ENCODE peak calls at places on chromosome 21, in ten cellular contexts. N, X, E, J, A, O, F, L, M and D are unnamed samples.

GRCh38 chr21:38951095-38951745 is 145.5 kb downstream of the ETS2 start:
- DNase-seq in N (no peak), X (no peak), E (no peak), J (no peak), A (no peak), O (no peak), F (no peak), L (peak), M (no peak), D (no peak)

GRCh38 chr21:44487831-44488230 is 32.5 kb downstream of the LRRC3 start:
- DNase-seq in N (peak), X (peak), E (no peak), J (no peak), A (no peak), O (peak), F (no peak), L (peak), M (no peak), D (peak)

GRCh38 chr21:45886610-45887026 is 95.0 kb upstream of the COL6A1 start:
- DNase-seq in N (no peak), X (no peak), E (no peak), J (no peak), A (no peak), O (no peak), F (no peak), L (no peak), M (no peak), D (no peak)

GRCh38 chr21:38202811-38203210 is 54.0 kb upstream of the KCNJ15 start:
- DNase-seq in N (no peak), X (no peak), E (no peak), J (no peak), A (no peak), O (no peak), F (no peak), L (no peak), M (no peak), D (no peak)

GRCh38 chr21:44737706-44738354 is 26.5 kb upstream of the TSPEAR start:
- DNase-seq in N (peak), X (peak), E (no peak), J (no peak), A (no peak), O (no peak), F (no peak), L (no peak), M (no peak), D (peak)

GRCh38 chr21:46375560-46376230 is 51.7 kb downstream of the PCNT start:
- DNase-seq in N (no peak), X (no peak), E (no peak), J (no peak), A (no peak), O (no peak), F (no peak), L (no peak), M (no peak), D (no peak)

GRCh38 chr21:41153443-41153842 is 14.5 kb upstream of the BACE2 start:
- DNase-seq in N (no peak), X (no peak), E (no peak), J (no peak), A (no peak), O (no peak), F (no peak), L (no peak), M (no peak), D (no peak)

GRCh38 chr21:46662367-46662654 is 26.8 kb downstream of the PRMT2 start:
- DNase-seq in N (no peak), X (no peak), E (no peak), J (no peak), A (no peak), O (no peak), F (no peak), L (no peak), M (no peak), D (no peak)

GRCh38 chr21:39188521-39189139 is 5.4 kb upstream of the PSMG1 start:
- DNase-seq in N (no peak), X (no peak), E (no peak), J (no peak), A (no peak), O (no peak), F (no peak), L (no peak), M (no peak), D (no peak)

GRCh38 chr21:44900559-44901251 is 20.0 kb downstream of the ITGB2 start:
- DNase-seq in N (no peak), X (no peak), E (no peak), J (no peak), A (no peak), O (no peak), F (no peak), L (no peak), M (no peak), D (no peak)

GRCh38 chr21:45818904-45819285 is 162.7 kb upstream of the COL6A1 start:
- DNase-seq in N (peak), X (peak), E (peak), J (no peak), A (peak), O (peak), F (no peak), L (peak), M (no peak), D (peak)

GRCh38 chr21:33238565-33239255 is 9.0 kb downstream of the IFNAR2 start:
- DNase-seq in N (no peak), X (no peak), E (no peak), J (no peak), A (no peak), O (no peak), F (no peak), L (no peak), M (no peak), D (no peak)

GRCh38 chr21:23016617-23017016 is 2018.4 kb downstream of the NCAM2 start:
- DNase-seq in N (no peak), X (no peak), E (no peak), J (no peak), A (no peak), O (peak), F (no peak), L (peak), M (no peak), D (no peak)

GRCh38 chr21:46599251-46599572 is 5.7 kb downstream of the S100B start:
- DNase-seq in N (peak), X (peak), E (peak), J (no peak), A (no peak), O (no peak), F (peak), L (peak), M (no peak), D (peak)

GRCh38 chr21:36504067-36505058 is 24.4 kb upstream of the CLDN14 start:
- DNase-seq in N (peak), X (peak), E (no peak), J (no peak), A (no peak), O (peak), F (peak), L (peak), M (no peak), D (peak)

GRCh38 chr21:39564200-39564599 is 48.5 kb upstream of the B3GALT5 start:
- DNase-seq in N (no peak), X (no peak), E (no peak), J (no peak), A (no peak), O (no peak), F (no peak), L (no peak), M (no peak), D (no peak)

GRCh38 chr21:44372616-44373015 is 19.2 kb downstream of the TRPM2 start:
- DNase-seq in N (no peak), X (no peak), E (no peak), J (peak), A (no peak), O (no peak), F (no peak), L (no peak), M (no peak), D (no peak)

GRCh38 chr21:17612565-17613241 is at the start of gene BTG3:
- DNase-seq in N (peak), X (peak), E (peak), J (peak), A (peak), O (peak), F (peak), L (peak), M (no peak), D (peak)

GRCh38 chr21:31650930-31651329 is 8.6 kb upstream of the SOD1 start:
- DNase-seq in N (no peak), X (no peak), E (no peak), J (no peak), A (no peak), O (no peak), F (no peak), L (no peak), M (no peak), D (no peak)

DNA sequence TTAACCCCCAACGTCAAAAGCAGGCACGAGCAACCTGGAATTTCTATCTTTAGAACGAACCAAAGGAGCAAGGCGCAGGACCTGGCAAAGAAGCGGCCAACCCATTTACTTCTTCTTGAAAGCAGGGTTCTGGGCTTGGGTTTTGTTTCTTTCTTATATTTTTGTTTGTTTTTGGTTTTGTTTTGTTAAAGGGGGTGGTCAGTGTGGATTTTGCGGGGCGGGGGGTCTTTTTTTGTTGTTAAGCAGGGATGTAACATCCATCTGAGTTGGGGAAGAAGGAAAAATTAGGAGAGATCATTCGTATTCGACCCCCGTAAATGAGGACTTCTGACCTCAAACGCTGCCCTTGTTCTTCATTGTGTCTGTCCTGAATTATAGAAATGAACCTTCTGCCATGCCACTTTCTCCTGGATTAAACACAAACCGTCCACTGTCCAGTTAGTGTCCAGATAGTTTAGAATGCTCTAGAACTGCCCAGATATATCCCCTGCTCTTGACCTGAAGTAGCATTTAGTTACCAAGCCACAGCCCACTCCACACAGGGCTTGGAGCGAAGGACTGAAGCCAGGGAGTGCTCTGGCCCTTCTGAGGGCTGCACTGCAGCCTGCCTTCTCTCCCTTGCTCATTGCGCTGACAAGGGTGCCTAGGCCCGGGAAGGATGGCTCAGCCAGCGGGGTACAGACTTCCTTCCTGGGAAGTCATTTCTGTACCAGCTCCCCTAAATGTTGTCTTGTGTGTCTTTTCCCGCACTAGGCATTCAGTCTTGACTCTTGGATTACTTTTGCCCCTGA is 935 bp upstream of the APP start:
- DNase-seq in N (no peak), X (no peak), E (no peak), J (no peak), A (no peak), O (no peak), F (no peak), L (no peak), M (no peak), D (no peak)
- H3K4me3 ChIP-seq in N (peak), X (peak), E (peak), J (peak), A (peak), O (peak), F (peak), L (peak), M (peak), D (peak)

GRCh38 chr21:42555756-42556438 is 42.2 kb downstream of the SLC37A1 start:
- DNase-seq in N (no peak), X (no peak), E (no peak), J (peak), A (peak), O (no peak), F (no peak), L (no peak), M (no peak), D (no peak)

GRCh38 chr21:42552407-42553336 is 39.0 kb downstream of the SLC37A1 start:
- DNase-seq in N (no peak), X (no peak), E (no peak), J (peak), A (peak), O (no peak), F (no peak), L (no peak), M (no peak), D (no peak)

GRCh38 chr21:42550817-42551216 is 37.2 kb downstream of the SLC37A1 start:
- DNase-seq in N (no peak), X (no peak), E (no peak), J (peak), A (peak), O (no peak), F (no peak), L (no peak), M (peak), D (no peak)

GRCh38 chr21:42554251-42554937 is 40.7 kb downstream of the SLC37A1 start:
- DNase-seq in N (no peak), X (no peak), E (no peak), J (peak), A (peak), O (no peak), F (no peak), L (no peak), M (no peak), D (no peak)

GRCh38 chr21:42553435-42553834 is 39.8 kb downstream of the SLC37A1 start:
- DNase-seq in N (no peak), X (peak), E (no peak), J (peak), A (peak), O (no peak), F (no peak), L (no peak), M (no peak), D (no peak)
- TF ChIP-seq CTCF in N (no peak), X (peak), E (no peak), J (no peak), A (no peak), O (no peak), F (no peak), L (no peak), M (no peak), D (no peak)

GRCh38 chr21:14917762-14918161 is 147.0 kb downstream of the NRIP1 start:
- DNase-seq in N (peak), X (peak), E (no peak), J (no peak), A (no peak), O (no peak), F (no peak), L (no peak), M (no peak), D (no peak)

GRCh38 chr21:14918542-14918941 is 146.3 kb downstream of the NRIP1 start:
- DNase-seq in N (peak), X (no peak), E (peak), J (no peak), A (no peak), O (no peak), F (no peak), L (no peak), M (no peak), D (no peak)

GRCh38 chr21:14923468-14923867 is 141.3 kb downstream of the NRIP1 start:
- DNase-seq in N (peak), X (peak), E (no peak), J (no peak), A (no peak), O (no peak), F (no peak), L (no peak), M (no peak), D (peak)

GRCh38 chr21:14926186-14926585 is 138.6 kb downstream of the NRIP1 start:
- DNase-seq in N (no peak), X (peak), E (no peak), J (no peak), A (no peak), O (no peak), F (no peak), L (no peak), M (no peak), D (no peak)

DNA sequence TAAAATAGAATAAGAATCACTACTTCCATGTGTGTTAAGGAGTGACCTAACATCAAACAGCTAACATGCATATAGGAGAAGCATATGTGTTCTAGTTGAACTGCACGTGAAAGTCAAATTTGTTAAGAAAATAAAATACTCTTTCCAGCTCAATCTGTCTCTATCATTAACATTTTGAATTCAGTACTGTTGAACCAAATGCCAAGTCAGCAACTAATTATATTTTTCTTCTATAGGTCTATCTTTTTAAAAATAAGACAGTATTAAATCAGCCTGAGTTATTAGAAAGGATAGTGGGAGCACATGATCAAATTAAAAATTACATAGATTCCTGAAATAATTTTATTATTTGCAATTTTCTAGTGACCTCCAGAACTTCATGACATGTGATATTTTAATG is 141.8 kb downstream of the NRIP1 start:
- DNase-seq in N (no peak), X (no peak), E (no peak), J (no peak), A (no peak), O (no peak), F (no peak), L (no peak), M (no peak), D (no peak)
- H3K4me3 ChIP-seq in N (no peak), X (no peak), E (no peak), J (no peak), A (no peak), O (no peak), F (no peak), L (no peak), M (no peak), D (no peak)

DNA sequence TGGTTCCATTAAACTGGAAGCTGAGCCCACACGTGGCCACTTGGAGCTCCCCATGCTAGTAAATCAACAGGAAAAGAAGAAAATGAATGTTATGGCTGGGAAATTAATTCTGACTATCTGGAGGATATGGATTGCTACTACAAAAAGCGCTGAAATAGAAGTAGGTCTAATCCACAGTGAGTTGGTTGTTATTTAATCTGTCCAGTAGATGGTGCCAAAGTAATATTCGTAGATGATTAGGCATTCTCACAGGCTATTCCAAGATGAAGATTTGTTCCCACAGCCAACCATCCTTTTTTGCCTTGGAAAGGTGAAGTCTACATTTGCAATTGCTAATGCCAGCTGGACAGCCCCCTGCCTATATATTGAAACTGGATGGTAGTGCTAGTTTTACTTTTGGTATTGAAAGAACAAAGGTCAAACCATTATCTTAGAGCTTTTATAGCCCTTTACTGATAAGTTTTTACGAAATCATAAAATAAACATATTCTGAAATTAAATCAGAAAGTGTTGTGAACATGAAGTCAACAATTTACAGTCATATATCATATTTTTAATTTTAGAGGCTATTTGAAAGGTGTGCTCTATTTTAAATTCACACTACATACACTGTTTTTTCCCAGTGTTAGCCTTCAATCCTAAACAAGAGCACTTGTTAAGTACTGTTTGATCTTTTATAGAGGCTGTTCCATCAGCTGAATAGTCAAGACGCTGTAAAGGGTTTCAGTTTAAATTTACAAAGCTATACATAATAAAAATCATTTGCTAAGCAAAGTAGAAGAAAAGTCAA is 43.9 kb downstream of the RBM11 start:
- DNase-seq in N (peak), X (peak), E (peak), J (no peak), A (no peak), O (peak), F (no peak), L (peak), M (no peak), D (peak)
- TF ChIP-seq CTCF in N (peak), X (peak), E (peak), J (peak), A (peak), O (peak), F (peak), L (peak), M (peak), D (peak)

GRCh38 chr21:16279658-16280581 is 550.1 kb downstream of the USP25 start:
- DNase-seq in N (peak), X (peak), E (no peak), J (no peak), A (no peak), O (no peak), F (peak), L (peak), M (no peak), D (peak)
- H3K4me3 ChIP-seq in N (peak), X (peak), E (peak), J (peak), A (peak), O (no peak), F (peak), L (no peak), M (no peak), D (peak)